ENCODE peak calls at places on chromosomes 11 and 22, in six cellular contexts. A, N, F, Z, W and P are unnamed samples.

GRCh38 chr11:69215216-69215615 is 59.5 kb downstream of the SMIM38 start:
- DNase-seq in A (no peak), N (no peak), F (no peak), Z (no peak), W (no peak), P (no peak)

GRCh38 chr11:100010393-100010792 is 676.7 kb upstream of the ARHGAP42 start:
- DNase-seq in A (no peak), N (no peak), F (no peak), Z (no peak), W (no peak), P (no peak)

GRCh38 chr11:87300640-87301381 is 263.1 kb downstream of the TMEM135 start:
- DNase-seq in A (no peak), N (no peak), F (no peak), Z (no peak), W (no peak), P (no peak)

GRCh38 chr22:17384612-17385345 is 15.5 kb downstream of the CECR2 start:
- DNase-seq in A (no peak), N (no peak), F (no peak), Z (no peak), W (no peak), P (no peak)

GRCh38 chr11:94544832-94545640 is 1.3 kb downstream of the FUT4 start:
- DNase-seq in A (no peak), N (no peak), F (no peak), Z (no peak), W (no peak), P (no peak)

GRCh38 chr11:94305146-94305545 is 766 bp downstream of the IZUMO1R start:
- DNase-seq in A (peak), N (no peak), F (no peak), Z (no peak), W (no peak), P (no peak)

GRCh38 chr11:107853070-107853469 is 5.5 kb downstream of the SLC35F2 start:
- DNase-seq in A (no peak), N (no peak), F (no peak), Z (no peak), W (no peak), P (no peak)

GRCh38 chr11:57407941-57408475 is 17.6 kb upstream of the PRG2 start:
- DNase-seq in A (no peak), N (no peak), F (no peak), Z (no peak), W (no peak), P (no peak)

GRCh38 chr22:50529416-50530279 is at the start of gene TYMP:
- DNase-seq in A (peak), N (no peak), F (no peak), Z (no peak), W (no peak), P (no peak)

GRCh38 chr11:118290923-118291322 is 13.6 kb upstream of the CD3E start:
- DNase-seq in A (peak), N (peak), F (no peak), Z (no peak), W (no peak), P (no peak)

GRCh38 chr22:29727248-29727551 is 7.4 kb downstream of the CABP7 start:
- DNase-seq in A (peak), N (no peak), F (no peak), Z (no peak), W (no peak), P (no peak)

GRCh38 chr11:1262172-1263006 is 39.5 kb downstream of the MUC5B start:
- DNase-seq in A (peak), N (peak), F (peak), Z (peak), W (peak), P (no peak)

GRCh38 chr11:118415739-118416068 is 14.3 kb downstream of the ATP5MG start:
- DNase-seq in A (peak), N (peak), F (peak), Z (peak), W (no peak), P (no peak)

GRCh38 chr11:15826008-15826650 is 530.2 kb downstream of the SOX6 start:
- DNase-seq in A (no peak), N (no peak), F (no peak), Z (no peak), W (no peak), P (no peak)

GRCh38 chr11:103358251-103358650 is 249.0 kb downstream of the DYNC2H1 start:
- DNase-seq in A (peak), N (no peak), F (no peak), Z (no peak), W (no peak), P (no peak)

GRCh38 chr11:66373261-66373660 is 1.7 kb upstream of the SLC29A2 start:
- DNase-seq in A (no peak), N (no peak), F (no peak), Z (no peak), W (peak), P (no peak)

GRCh38 chr11:70323811-70324210 is 53.3 kb downstream of the PPFIA1 start:
- DNase-seq in A (peak), N (no peak), F (no peak), Z (no peak), W (no peak), P (no peak)

GRCh38 chr11:128622137-128622523 is 34.8 kb upstream of the ETS1 start:
- DNase-seq in A (no peak), N (no peak), F (no peak), Z (no peak), W (no peak), P (no peak)

GRCh38 chr11:95503047-95503446 is 272.0 kb upstream of the SESN3 start:
- DNase-seq in A (no peak), N (no peak), F (no peak), Z (no peak), W (no peak), P (no peak)

GRCh38 chr11:65500262-65501004 is 1.6 kb downstream of the MALAT1 start:
- DNase-seq in A (peak), N (no peak), F (peak), Z (peak), W (no peak), P (no peak)

GRCh38 chr11:13941790-13942189 is 20.7 kb upstream of the SPON1 start:
- DNase-seq in A (no peak), N (no peak), F (no peak), Z (no peak), W (no peak), P (no peak)

GRCh38 chr11:4060182-4060923 is 34.2 kb upstream of the RRM1 start:
- DNase-seq in A (no peak), N (no peak), F (no peak), Z (no peak), W (no peak), P (no peak)

GRCh38 chr11:128302425-128303186 is 284.8 kb downstream of the ETS1 start:
- DNase-seq in A (no peak), N (peak), F (no peak), Z (no peak), W (no peak), P (no peak)

GRCh38 chr11:86459682-86460460 is 85.2 kb downstream of the CCDC81 start:
- DNase-seq in A (peak), N (no peak), F (no peak), Z (no peak), W (no peak), P (no peak)

GRCh38 chr11:126419801-126420729 is 64.6 kb downstream of the ST3GAL4 start:
- DNase-seq in A (no peak), N (no peak), F (no peak), Z (no peak), W (no peak), P (no peak)

GRCh38 chr11:124778281-124778680 is 16.2 kb upstream of the ESAM start:
- DNase-seq in A (peak), N (no peak), F (no peak), Z (no peak), W (no peak), P (no peak)

GRCh38 chr11:77999446-77999845 is 5.0 kb upstream of the INTS4 start:
- DNase-seq in A (no peak), N (no peak), F (no peak), Z (peak), W (no peak), P (no peak)

GRCh38 chr22:18974477-18975180 is 38.5 kb upstream of the PRODH start:
- DNase-seq in A (no peak), N (no peak), F (no peak), Z (no peak), W (no peak), P (no peak)

GRCh38 chr11:61102667-61103491 is 590 bp downstream of the CD5 start:
- DNase-seq in A (no peak), N (no peak), F (no peak), Z (no peak), W (no peak), P (no peak)

GRCh38 chr22:17234144-17234623 is 14.9 kb upstream of the ADA2 start:
- DNase-seq in A (peak), N (no peak), F (no peak), Z (no peak), W (no peak), P (no peak)